ENCODE peak calls at places on chromosomes 12 and 14, in six cellular contexts. K, R, M, F, A and J are unnamed samples.

GRCh38 chr12:124411291-124411878 is 116.5 kb downstream of the RFLNA start:
- DNase-seq in A (no peak), R (no peak), F (no peak), K (no peak), M (no peak), J (no peak)

GRCh38 chr14:103141117-103141796 is 18.0 kb downstream of the TNFAIP2 start:
- DNase-seq in A (peak), M (no peak), R (peak), F (peak), K (peak), J (peak)

GRCh38 chr12:51874013-51874412 is 13.9 kb upstream of the ANKRD33 start:
- DNase-seq in K (no peak), A (no peak), F (no peak), R (no peak), M (no peak), J (no peak)

GRCh38 chr12:64639466-64639865 is 29.2 kb downstream of the RASSF3 start:
- DNase-seq in F (no peak), A (no peak), M (no peak), K (no peak), R (no peak), J (no peak)

GRCh38 chr12:34350092-34351041 is 328.1 kb downstream of the ALG10 start:
- DNase-seq in A (no peak), R (no peak), F (no peak), M (no peak), K (peak), J (peak)

GRCh38 chr12:120235369-120236123 is 30.0 kb downstream of the PXN start:
- DNase-seq in A (no peak), F (peak), R (no peak), K (peak), M (no peak), J (no peak)

GRCh38 chr14:90642239-90642717 is 174.0 kb downstream of the TTC7B start:
- DNase-seq in A (no peak), M (no peak), F (peak), K (no peak), R (peak), J (no peak)

GRCh38 chr12:106246891-106247730 is 709 bp downstream of the CKAP4 start:
- DNase-seq in M (no peak), K (peak), R (no peak), A (peak), F (peak), J (peak)

GRCh38 chr12:113889806-113890581 is 76.1 kb downstream of the RBM19 start:
- DNase-seq in R (no peak), K (no peak), M (no peak), A (no peak), F (no peak), J (no peak)

GRCh38 chr12:29396774-29397173 is 15.8 kb upstream of the ERGIC2 start:
- DNase-seq in F (no peak), M (no peak), K (no peak), A (no peak), R (no peak), J (no peak)

GRCh38 chr14:23366163-23366921 is 1.4 kb upstream of the EFS start:
- DNase-seq in M (no peak), R (no peak), A (no peak), K (no peak), F (no peak), J (no peak)

GRCh38 chr12:124914392-124915248 is at the start of gene UBC:
- DNase-seq in M (no peak), K (no peak), A (peak), F (peak), R (peak), J (peak)

GRCh38 chr12:126883737-126884136 is 1383.2 kb upstream of the TMEM132C start:
- DNase-seq in A (no peak), R (no peak), M (no peak), F (no peak), K (no peak), J (no peak)

GRCh38 chr14:81953419-81953818 is 419.8 kb upstream of the SEL1L start:
- DNase-seq in K (no peak), M (no peak), R (no peak), F (no peak), A (no peak), J (no peak)

GRCh38 chr12:14995583-14996425 is 23.0 kb downstream of the PDE6H start:
- DNase-seq in A (peak), R (peak), M (peak), K (peak), F (peak), J (peak)

GRCh38 chr12:106739318-106739717 is 35.2 kb upstream of the RIC8B start:
- DNase-seq in F (peak), M (no peak), R (peak), K (no peak), A (no peak), J (no peak)

GRCh38 chr14:101335061-101335661 is 226.1 kb upstream of the DIO3 start:
- DNase-seq in F (no peak), A (no peak), M (no peak), K (no peak), R (peak), J (no peak)

GRCh38 chr12:132429932-132430643 is 59.9 kb upstream of the FBRSL1 start:
- DNase-seq in M (no peak), A (peak), R (no peak), F (no peak), K (peak), J (peak)

GRCh38 chr14:96363751-96364336 is 518 bp downstream of the GSKIP start:
- DNase-seq in R (peak), K (peak), A (peak), M (no peak), F (peak), J (peak)

GRCh38 chr12:40152783-40153383 is 47.0 kb upstream of the SLC2A13 start:
- DNase-seq in R (peak), A (peak), M (no peak), K (no peak), F (peak), J (peak)

GRCh38 chr12:25322918-25323773 is 72.4 kb upstream of the KRAS start:
- DNase-seq in F (peak), A (peak), K (no peak), M (no peak), R (no peak), J (no peak)

GRCh38 chr14:72679591-72680151 is 214.2 kb downstream of the DPF3 start:
- DNase-seq in M (no peak), R (no peak), A (no peak), F (peak), K (no peak), J (no peak)

GRCh38 chr12:42135264-42135814 is 9.3 kb downstream of the GXYLT1 start:
- DNase-seq in A (peak), K (no peak), R (no peak), M (no peak), F (no peak), J (no peak)

GRCh38 chr14:100222219-100223093 is 16.5 kb upstream of the YY1 start:
- DNase-seq in M (no peak), F (peak), R (no peak), K (no peak), A (peak), J (no peak)

GRCh38 chr12:47110011-47110541 is 30.3 kb upstream of the AMIGO2 start:
- DNase-seq in A (no peak), K (no peak), M (no peak), F (no peak), R (no peak), J (no peak)

GRCh38 chr14:68786491-68787234 is 6.2 kb downstream of the ZFP36L1 start:
- DNase-seq in M (no peak), R (no peak), K (peak), F (peak), A (no peak), J (no peak)
- TF ChIP-seq MYC in M (no peak), R (no peak), K (no peak), F (no peak), A (no peak), J (no peak)

GRCh38 chr12:26666286-26666685 is 166.7 kb downstream of the ITPR2 start:
- DNase-seq in R (no peak), M (no peak), A (no peak), K (no peak), F (no peak), J (no peak)
- TF ChIP-seq MYC in R (no peak), M (no peak), A (no peak), K (no peak), F (no peak), J (no peak)

GRCh38 chr12:90366286-90366685 is 588.7 kb downstream of the CCER1 start:
- DNase-seq in M (no peak), K (no peak), R (no peak), F (peak), A (no peak), J (no peak)
- TF ChIP-seq MYC in M (no peak), K (no peak), R (no peak), F (no peak), A (no peak), J (no peak)

DNA sequence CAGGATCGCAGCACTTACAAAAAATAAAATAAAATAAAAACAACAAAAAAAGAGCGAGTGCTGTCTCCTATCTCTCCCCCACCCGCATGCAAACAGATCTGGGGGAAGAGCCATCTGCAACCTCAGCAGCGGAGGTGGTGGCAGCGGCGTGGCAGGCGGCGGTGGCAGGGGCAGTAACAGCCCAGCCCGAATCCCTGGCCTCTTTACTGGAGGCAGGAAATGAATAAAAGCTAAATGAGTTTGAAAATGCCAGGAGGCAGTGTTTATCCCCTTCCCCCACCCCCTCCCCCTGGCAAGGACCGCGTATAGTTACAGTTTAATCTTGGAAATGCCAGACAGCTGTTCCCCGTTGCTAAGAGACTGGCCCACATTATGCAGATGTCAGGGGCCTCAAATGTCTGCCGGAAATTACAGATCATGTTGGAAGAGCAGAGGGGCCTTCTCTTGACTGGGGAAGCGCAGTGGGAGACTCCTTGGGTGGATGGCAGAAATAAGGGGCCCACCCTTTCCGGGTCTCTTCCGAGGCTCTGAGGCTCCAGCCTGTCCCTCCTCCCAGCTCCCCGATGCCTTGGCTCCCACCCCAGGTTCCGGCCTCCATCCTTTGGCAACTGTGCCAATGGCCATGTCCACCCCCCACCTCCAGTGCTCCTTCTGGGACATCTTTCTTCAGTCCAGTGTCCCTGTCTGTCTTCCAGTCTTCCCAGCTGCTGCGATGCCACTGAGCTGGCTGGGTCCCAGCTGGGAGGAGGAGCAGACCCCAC is 93.8 kb downstream of the LRRC74A start:
- DNase-seq in A (peak), R (peak), M (no peak), F (peak), K (no peak), J (no peak)
- TF ChIP-seq MYC in A (no peak), R (no peak), M (no peak), F (no peak), K (no peak), J (no peak)

DNA sequence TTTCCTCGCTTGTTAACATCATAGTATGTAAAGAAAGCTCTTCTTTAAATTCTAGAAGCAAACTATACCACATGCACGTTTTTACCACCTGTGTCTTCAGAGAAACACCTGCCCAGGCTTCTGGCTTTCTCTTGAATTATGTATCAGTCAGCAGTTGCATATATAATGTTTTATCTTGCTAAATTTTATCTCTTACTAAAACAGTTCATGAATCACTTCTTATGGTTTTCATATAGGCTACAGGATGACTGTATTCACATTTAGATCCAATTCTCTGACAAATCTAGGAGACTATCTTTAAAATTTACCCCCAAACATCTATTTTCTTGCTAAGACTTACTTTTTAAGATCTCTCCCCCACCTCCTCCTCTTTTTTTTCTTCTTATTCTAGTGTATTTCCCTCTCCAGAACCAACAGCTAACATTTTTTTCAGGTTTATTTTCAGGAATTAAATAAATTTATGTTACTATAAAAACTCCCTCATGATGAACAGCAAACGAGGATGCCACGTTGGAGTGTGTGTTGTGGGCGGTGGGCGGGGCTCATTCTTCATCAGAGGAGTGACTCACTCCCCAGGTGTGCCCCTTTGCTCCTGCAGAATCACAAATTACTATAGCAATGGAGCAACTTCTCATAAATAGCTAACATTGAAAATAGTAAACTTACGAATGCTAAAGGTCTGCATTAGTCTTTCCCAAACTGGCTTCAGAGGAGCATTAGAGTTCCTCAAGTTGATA is 11.8 kb upstream of the CSRP2 start:
- DNase-seq in M (no peak), A (no peak), R (no peak), F (no peak), K (no peak), J (no peak)
- TF ChIP-seq MYC in M (no peak), A (no peak), R (no peak), F (no peak), K (no peak), J (no peak)

GRCh38 chr12:129096968-129097367 is 243.7 kb downstream of the GLT1D1 start:
- DNase-seq in K (no peak), M (no peak), A (no peak), F (no peak), R (no peak), J (no peak)

GRCh38 chr12:129096184-129096583 is 242.9 kb downstream of the GLT1D1 start:
- DNase-seq in M (no peak), A (no peak), F (no peak), R (no peak), K (no peak), J (no peak)

GRCh38 chr12:129101404-129101803 is 248.1 kb downstream of the GLT1D1 start:
- DNase-seq in F (no peak), R (no peak), K (no peak), M (no peak), A (no peak), J (no peak)

GRCh38 chr12:129102233-129102632 is 249.0 kb downstream of the GLT1D1 start:
- DNase-seq in M (no peak), A (no peak), R (no peak), F (no peak), K (no peak), J (no peak)

GRCh38 chr12:129097451-129097850 is 244.2 kb downstream of the GLT1D1 start:
- DNase-seq in R (no peak), M (no peak), A (no peak), F (no peak), K (no peak), J (no peak)
- TF ChIP-seq MYC in R (no peak), M (no peak), A (no peak), F (no peak), K (no peak), J (no peak)

DNA sequence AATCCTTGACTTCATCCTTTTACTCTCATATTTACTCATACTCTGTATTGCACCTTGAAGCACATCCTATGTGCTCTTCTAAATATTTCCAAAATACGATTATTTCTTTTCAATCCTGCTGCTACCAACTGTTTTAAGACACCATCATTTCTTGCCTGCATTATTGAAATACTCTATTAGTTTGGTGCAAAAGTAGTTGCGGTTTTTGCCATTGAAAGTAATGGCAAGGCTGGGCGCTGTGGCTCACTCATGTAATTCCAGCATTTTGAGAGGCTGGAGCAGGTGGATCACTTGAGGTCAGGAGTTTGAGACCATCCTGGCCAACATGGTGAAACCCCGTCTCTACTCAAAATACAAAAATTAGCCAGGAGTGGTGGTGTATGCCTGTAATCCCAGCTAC is 412.5 kb downstream of the KCNH5 start:
- DNase-seq in R (no peak), F (no peak), M (no peak), A (no peak), K (no peak), J (no peak)
- TF ChIP-seq MYC in R (no peak), F (no peak), M (no peak), A (no peak), K (no peak), J (no peak)